ENCODE peak calls at places on chromosomes 1 and 21, in eight cellular contexts. H is astrocyte of the spinal cord, D is gastrocnemius medialis, Z is heart right ventricle, B is fibroblast of lung, J is psoas muscle, V is RWPE2, N is AG04449. M is an unnamed sample.

GRCh38 chr1:240338837-240339236 is 247.2 kb downstream of the FMN2 start:
- DNase-seq in N (no peak), V (no peak), J (no peak), H (no peak), Z (no peak), D (no peak), B (no peak), M (no peak)

GRCh38 chr1:29197590-29197924 is 15.9 kb upstream of the SRSF4 start:
- DNase-seq in D (no peak), B (peak; percentile 53), H (peak; percentile 59), N (no peak), J (no peak), Z (no peak), V (no peak), M (no peak)

GRCh38 chr1:243598433-243598832 is 251.6 kb downstream of the AKT3 start:
- DNase-seq in Z (no peak), J (no peak), D (no peak), H (peak; percentile 80), B (peak; percentile 65), V (no peak), N (peak; percentile 65), M (no peak)

GRCh38 chr1:84918706-84919105 is 25.7 kb upstream of the LPAR3 start:
- DNase-seq in B (no peak), J (no peak), V (no peak), N (no peak), Z (no peak), D (no peak), H (no peak), M (no peak)

GRCh38 chr1:35477870-35478269 is 79.3 kb downstream of the KIAA0319L start:
- DNase-seq in D (no peak), H (no peak), V (no peak), N (no peak), Z (no peak), B (no peak), J (no peak), M (no peak)

GRCh38 chr1:229786974-229787610 is 161.0 kb downstream of the URB2 start:
- DNase-seq in V (no peak), B (no peak), Z (no peak), J (no peak), N (no peak), H (no peak), D (no peak), M (no peak)

GRCh38 chr1:1390675-1391074 is 8.5 kb downstream of the CCNL2 start:
- DNase-seq in N (no peak), D (no peak), H (no peak), B (no peak), V (no peak), J (no peak), Z (no peak), M (no peak)

GRCh38 chr1:151968058-151968457 is 25.6 kb downstream of the S100A10 start:
- DNase-seq in N (no peak), J (no peak), H (peak; percentile 55), D (no peak), Z (no peak), B (peak; percentile 63), V (no peak), M (no peak)

GRCh38 chr1:84960371-84960770 is 36.5 kb downstream of the MCOLN2 start:
- DNase-seq in N (peak; percentile 91), Z (no peak), H (peak; percentile 26), B (peak; percentile 89), J (no peak), D (no peak), V (no peak), M (no peak)

GRCh38 chr1:51855624-51856023 is 22.9 kb downstream of the NRDC start:
- DNase-seq in Z (no peak), B (no peak), V (no peak), N (no peak), H (no peak), J (no peak), D (no peak), M (no peak)

GRCh38 chr1:160855181-160855981 is 7.3 kb downstream of the CD244 start:
- DNase-seq in J (no peak), H (no peak), D (no peak), Z (no peak), V (no peak), N (no peak), B (no peak), M (no peak)

GRCh38 chr1:227002531-227003049 is 62.5 kb downstream of the COQ8A start:
- DNase-seq in N (no peak), J (no peak), Z (no peak), H (no peak), V (no peak), D (no peak), B (no peak), M (no peak)

GRCh38 chr1:167799747-167800146 is 78.0 kb downstream of the MPZL1 start:
- DNase-seq in H (no peak), V (no peak), N (no peak), D (no peak), B (no peak), J (no peak), Z (no peak), M (no peak)

GRCh38 chr1:157363660-157364140 is 188.6 kb downstream of the FCRL5 start:
- DNase-seq in H (peak; percentile 45), J (peak; percentile 47), V (no peak), D (no peak), B (peak; percentile 20), N (no peak), Z (no peak), M (no peak)

GRCh38 chr1:205809469-205809868 is 3.5 kb downstream of the SLC41A1 start:
- DNase-seq in Z (no peak), N (no peak), H (no peak), V (no peak), B (no peak), D (no peak), J (no peak), M (no peak)

GRCh38 chr1:6108937-6109636 is 63.4 kb downstream of the KCNAB2 start:
- DNase-seq in Z (peak; percentile 17), B (peak; percentile 14), H (peak; percentile 16), D (no peak), N (no peak), J (peak; percentile 49), V (no peak), M (no peak)

GRCh38 chr1:14362331-14362730 is 236.2 kb upstream of the KAZN start:
- DNase-seq in Z (no peak), B (no peak), V (no peak), H (no peak), J (no peak), D (no peak), N (no peak), M (no peak)

DNA sequence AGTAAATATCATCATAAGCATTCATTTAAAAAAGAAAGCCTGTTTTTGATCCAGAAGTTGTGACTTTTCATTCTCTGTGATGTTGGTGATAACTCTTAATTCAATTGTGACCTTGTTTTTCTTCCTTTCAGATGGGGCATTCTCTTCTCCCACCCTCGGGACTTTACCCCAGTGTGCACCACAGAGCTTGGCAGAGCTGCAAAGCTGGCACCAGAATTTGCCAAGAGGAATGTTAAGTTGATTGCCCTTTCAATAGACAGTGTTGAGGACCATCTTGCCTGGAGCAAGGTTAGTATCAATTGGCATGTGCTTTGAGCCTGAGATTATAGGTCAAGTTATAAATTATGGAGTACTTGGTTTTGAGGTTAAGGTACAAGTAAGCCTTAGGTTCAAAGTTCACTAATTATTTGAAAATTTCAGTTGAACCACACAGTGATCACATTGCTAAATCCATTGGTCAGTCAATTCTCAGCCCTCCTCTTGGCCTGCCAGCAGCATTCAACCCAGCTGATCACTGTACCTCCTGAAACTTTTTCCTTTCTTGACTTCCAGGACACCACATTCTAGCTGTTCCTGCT is 4.1 kb downstream of the PRDX6 start:
- DNase-seq in D (no peak), B (no peak), Z (peak; percentile 23), J (no peak), V (no peak), N (no peak), H (no peak), M (no peak)
- H3K4me3 ChIP-seq in D (no peak overlapping the region), B (no peak overlapping the region), Z (no peak overlapping the region), J (peak overlapping the region; percentile 88), V (no peak overlapping the region), N (no peak overlapping the region), H (no peak overlapping the region), M (no peak overlapping the region)

GRCh38 chr1:23101891-23102688 is 66.6 kb downstream of the LUZP1 start:
- DNase-seq in H (no peak), J (no peak), V (no peak), D (no peak), B (peak; percentile 56), N (no peak), Z (no peak), M (no peak)

GRCh38 chr1:23100074-23100748 is 68.4 kb downstream of the LUZP1 start:
- DNase-seq in J (no peak), V (peak; percentile 74), H (peak; percentile 92), Z (no peak), N (peak; percentile 90), B (peak; percentile 89), D (peak; percentile 25), M (peak; percentile 69)

GRCh38 chr1:23099171-23099536 is 69.5 kb downstream of the LUZP1 start:
- DNase-seq in V (no peak), H (no peak), J (no peak), Z (no peak), B (no peak), D (no peak), N (no peak), M (no peak)

GRCh38 chr1:23103001-23103879 is 65.4 kb downstream of the LUZP1 start:
- DNase-seq in V (no peak), J (no peak), H (no peak), D (no peak), N (no peak), B (no peak), Z (no peak), M (no peak)

DNA sequence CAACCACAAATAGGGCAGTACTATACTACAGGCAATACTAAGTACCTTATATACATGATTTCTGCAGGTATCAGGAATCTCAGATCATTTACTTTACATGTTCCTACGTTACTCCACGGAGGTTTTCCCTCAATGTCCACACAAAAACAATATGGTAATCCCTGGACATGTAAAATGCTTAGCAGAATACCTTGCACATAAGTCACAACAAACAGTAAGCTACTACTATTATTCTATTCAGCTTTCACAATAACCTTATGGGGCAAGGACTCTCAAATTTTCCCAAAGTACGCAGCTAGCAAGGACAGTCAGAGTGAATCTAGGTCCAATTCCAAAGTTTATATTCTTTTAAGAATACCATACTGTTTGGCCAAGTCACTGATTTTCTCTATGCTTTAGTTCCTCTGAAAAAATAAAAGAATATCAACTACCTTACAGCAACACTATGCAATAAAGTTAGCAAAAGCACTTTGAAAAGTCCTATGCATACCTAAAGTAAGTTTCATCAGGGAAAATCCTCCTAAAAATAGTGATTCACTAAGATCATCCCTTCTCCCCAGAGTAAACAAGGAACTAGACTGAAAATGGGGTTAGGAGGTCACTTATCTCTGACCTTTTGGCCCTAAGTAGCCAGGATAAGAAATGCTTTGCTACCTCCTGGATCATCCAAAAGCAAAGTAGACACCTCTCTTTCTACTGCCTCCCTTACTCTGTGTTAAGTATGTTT is 67.4 kb downstream of the LUZP1 start:
- DNase-seq in D (no peak), J (no peak), N (no peak), Z (no peak), V (no peak), B (no peak), H (no peak), M (no peak)
- TF ChIP-seq CTCF in D (no peak), J (no peak), N (no peak), Z (no peak), V (no peak), B (no peak), H (no peak), M (no peak)

GRCh38 chr21:39971961-39972360 is 104.7 kb downstream of the PCP4 start:
- DNase-seq in J (no peak), N (no peak), H (no peak), V (no peak), B (no peak), D (no peak), Z (no peak), M (no peak)
- H3K4me3 ChIP-seq in J (no peak overlapping the region), N (no peak overlapping the region), H (no peak overlapping the region), V (no peak overlapping the region), B (no peak overlapping the region), D (no peak overlapping the region), Z (no peak overlapping the region), M (no peak overlapping the region)

GRCh38 chr21:32278518-32279376 is at the start of gene MIS18A:
- DNase-seq in V (peak; percentile 94), H (peak; percentile 96), B (peak; percentile 92), J (peak; percentile 98), Z (peak; percentile 97), N (peak; percentile 52), D (peak; percentile 86), M (peak; percentile 93)
- TF ChIP-seq CTCF in V (no peak), H (no peak), B (no peak), J (no peak), Z (peak; percentile 37), N (no peak), D (no peak), M (no peak)